ENCODE peak calls at places on chromosome 12, in six cellular contexts. X, Y, K, C, G and N are unnamed samples.

GRCh38 chr12:54232790-54233189 is 44.0 kb upstream of the SMUG1 start:
- DNase-seq in G (no peak), K (no peak), X (no peak), Y (no peak), C (no peak), N (no peak)

GRCh38 chr12:81162725-81163124 is 84.8 kb downstream of the ACSS3 start:
- DNase-seq in Y (no peak), G (no peak), X (no peak), C (no peak), K (no peak), N (no peak)

GRCh38 chr12:115872919-115873357 is 404.6 kb downstream of the MED13L start:
- DNase-seq in G (no peak), K (no peak), Y (peak; percentile 70), X (peak; percentile 91), C (peak; percentile 16), N (no peak)

GRCh38 chr12:91099836-91100235 is 11.5 kb downstream of the LUM start:
- DNase-seq in G (no peak), C (no peak), K (no peak), Y (no peak), X (no peak), N (no peak)

GRCh38 chr12:99870085-99870484 is 114.7 kb downstream of the ANKS1B start:
- DNase-seq in X (no peak), Y (no peak), K (no peak), G (no peak), C (no peak), N (no peak)

GRCh38 chr12:43675048-43675904 is 83.3 kb downstream of the PUS7L start:
- DNase-seq in G (no peak), Y (no peak), C (no peak), K (no peak), X (no peak), N (no peak)

GRCh38 chr12:128474916-128475315 is 207.9 kb downstream of the TMEM132C start:
- DNase-seq in G (no peak), C (no peak), K (no peak), X (no peak), Y (no peak), N (no peak)

GRCh38 chr12:85441740-85442139 is 161.7 kb downstream of the ALX1 start:
- DNase-seq in X (no peak), K (no peak), C (peak; percentile 9), Y (no peak), G (no peak), N (no peak)

GRCh38 chr12:49129332-49130150 is 1.7 kb downstream of the TUBA1B start:
- DNase-seq in Y (no peak), K (no peak), X (no peak), G (no peak), C (no peak), N (no peak)

GRCh38 chr12:128872303-128872702 is 19.0 kb downstream of the GLT1D1 start:
- DNase-seq in K (no peak), Y (no peak), C (no peak), X (no peak), G (no peak), N (no peak)

GRCh38 chr12:100268835-100269564 is 2.0 kb downstream of the SCYL2 start:
- DNase-seq in Y (no peak), C (no peak), X (no peak), G (no peak), K (no peak), N (no peak)

GRCh38 chr12:132804426-132804861 is 24.2 kb downstream of the GOLGA3 start:
- DNase-seq in Y (peak; percentile 68), G (peak; percentile 28), C (no peak), X (peak; percentile 57), K (no peak), N (no peak)

GRCh38 chr12:27534765-27535161 is 10.8 kb downstream of the PPFIBP1 start:
- DNase-seq in K (no peak), G (no peak), Y (no peak), C (no peak), X (no peak), N (no peak)

GRCh38 chr12:58924652-58925051 is 4.3 kb upstream of the LRIG3 start:
- DNase-seq in Y (no peak), C (no peak), K (no peak), G (no peak), X (no peak), N (no peak)

GRCh38 chr12:41552507-41553047 is 364.5 kb downstream of the PDZRN4 start:
- DNase-seq in C (no peak), Y (no peak), X (no peak), G (no peak), K (no peak), N (no peak)
- TF ChIP-seq EP300 in C (no peak), Y (no peak), X (no peak), G (no peak), K (no peak), N (no peak)

DNA sequence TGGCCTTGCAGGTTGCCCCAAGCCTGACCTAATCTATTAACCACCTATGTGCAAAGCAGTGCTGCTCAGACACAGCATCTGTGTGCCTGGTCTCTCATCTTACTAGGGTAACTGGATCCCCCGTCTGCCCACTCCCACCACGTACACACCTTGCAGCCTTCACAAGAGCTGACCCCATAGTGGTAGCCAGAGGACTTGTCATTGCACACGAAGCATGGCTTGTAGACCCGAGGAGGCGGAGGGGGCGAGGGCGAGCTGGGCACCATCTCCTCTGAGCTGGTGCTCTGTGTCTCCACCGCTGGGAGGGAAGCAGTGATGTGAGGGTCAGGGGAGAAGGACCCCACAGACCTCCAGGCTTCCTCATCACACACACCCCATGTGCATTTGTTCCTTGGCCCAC is 8.4 kb upstream of the ITGB7 start:
- DNase-seq in C (no peak), G (no peak), K (no peak), Y (no peak), X (no peak), N (no peak)
- TF ChIP-seq EP300 in C (no peak), G (no peak), K (no peak), Y (no peak), X (no peak), N (no peak)

GRCh38 chr12:87270894-87271293 is 758.3 kb downstream of the C12orf50 start:
- DNase-seq in K (no peak), C (no peak), X (no peak), G (no peak), Y (no peak), N (no peak)

GRCh38 chr12:87266305-87266704 is 762.9 kb downstream of the C12orf50 start:
- DNase-seq in K (no peak), Y (no peak), G (no peak), C (peak; percentile 1), X (no peak), N (no peak)
- TF ChIP-seq EP300 in K (no peak), Y (no peak), G (no peak), C (no peak), X (no peak), N (no peak)

DNA sequence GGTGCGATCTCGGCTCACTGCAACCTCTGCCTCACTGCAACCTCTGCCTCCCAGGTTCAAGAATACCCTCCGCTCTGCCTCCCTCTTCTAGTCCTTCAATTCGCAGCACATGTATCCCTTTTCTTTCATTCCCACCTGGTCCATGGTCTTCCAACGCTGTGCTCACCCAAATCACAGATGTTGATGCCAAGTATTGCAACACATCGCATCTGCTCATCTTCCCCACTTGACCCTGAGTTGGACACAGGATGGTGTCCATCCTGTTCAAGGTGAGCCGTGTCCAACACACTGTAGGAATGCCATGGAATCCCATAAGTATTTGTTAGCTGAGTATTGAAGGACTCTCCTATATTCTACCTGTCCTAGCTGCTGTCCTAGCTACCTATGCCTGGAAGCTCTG is 50.6 kb upstream of the ETV6 start:
- DNase-seq in X (no peak), C (no peak), G (no peak), K (no peak), Y (no peak), N (no peak)
- TF ChIP-seq EP300 in X (no peak), C (no peak), G (no peak), K (no peak), Y (no peak), N (no peak)

DNA sequence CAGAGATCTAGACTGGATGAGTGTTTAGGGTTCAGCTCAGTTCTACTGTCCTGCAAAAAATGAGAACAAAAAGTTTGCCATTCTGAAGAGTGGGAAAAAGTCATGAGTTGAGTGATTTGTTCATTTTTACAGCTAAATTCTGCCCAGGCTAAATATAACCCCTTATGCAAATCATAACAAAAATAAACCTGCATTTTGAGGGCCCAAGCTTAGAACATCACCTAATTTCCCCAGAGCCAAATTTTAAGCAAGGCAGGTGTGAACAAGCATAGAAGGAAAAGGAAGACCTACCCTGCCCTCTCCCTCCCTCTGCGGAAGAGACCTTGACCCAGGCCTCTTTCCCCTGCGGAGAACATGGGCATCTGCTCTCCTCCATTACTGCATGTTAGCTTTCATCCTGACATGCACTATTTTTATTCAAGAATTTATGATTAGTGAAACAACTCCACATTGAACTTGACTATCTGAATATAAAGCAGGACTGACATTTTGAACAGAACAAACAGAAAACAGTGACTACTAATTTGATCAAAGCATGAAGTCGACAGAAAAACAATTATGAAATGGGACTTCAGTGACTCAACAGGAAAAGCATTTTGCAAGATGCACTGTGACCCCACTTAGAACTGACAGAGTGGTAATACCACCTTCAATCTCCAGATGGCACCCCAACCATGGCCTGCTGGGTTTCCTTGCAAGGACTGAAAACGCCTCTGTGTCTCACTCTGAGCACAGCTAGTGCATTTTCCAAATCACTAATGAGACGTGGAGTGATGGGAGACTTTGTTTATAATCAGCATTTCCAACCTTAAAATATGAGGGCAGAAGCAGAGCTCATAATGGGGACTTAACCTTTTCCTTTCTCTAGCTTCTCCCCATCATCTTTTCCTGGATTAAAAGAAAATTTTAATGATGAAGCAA is 30.9 kb upstream of the SELPLG start:
- DNase-seq in Y (peak; percentile 84), C (peak; percentile 92), K (peak; percentile 86), X (peak; percentile 89), G (peak; percentile 79), N (peak; percentile 77)
- TF ChIP-seq EP300 in Y (no peak), C (no peak), K (no peak), X (no peak), G (peak; percentile 12), N (no peak)

DNA sequence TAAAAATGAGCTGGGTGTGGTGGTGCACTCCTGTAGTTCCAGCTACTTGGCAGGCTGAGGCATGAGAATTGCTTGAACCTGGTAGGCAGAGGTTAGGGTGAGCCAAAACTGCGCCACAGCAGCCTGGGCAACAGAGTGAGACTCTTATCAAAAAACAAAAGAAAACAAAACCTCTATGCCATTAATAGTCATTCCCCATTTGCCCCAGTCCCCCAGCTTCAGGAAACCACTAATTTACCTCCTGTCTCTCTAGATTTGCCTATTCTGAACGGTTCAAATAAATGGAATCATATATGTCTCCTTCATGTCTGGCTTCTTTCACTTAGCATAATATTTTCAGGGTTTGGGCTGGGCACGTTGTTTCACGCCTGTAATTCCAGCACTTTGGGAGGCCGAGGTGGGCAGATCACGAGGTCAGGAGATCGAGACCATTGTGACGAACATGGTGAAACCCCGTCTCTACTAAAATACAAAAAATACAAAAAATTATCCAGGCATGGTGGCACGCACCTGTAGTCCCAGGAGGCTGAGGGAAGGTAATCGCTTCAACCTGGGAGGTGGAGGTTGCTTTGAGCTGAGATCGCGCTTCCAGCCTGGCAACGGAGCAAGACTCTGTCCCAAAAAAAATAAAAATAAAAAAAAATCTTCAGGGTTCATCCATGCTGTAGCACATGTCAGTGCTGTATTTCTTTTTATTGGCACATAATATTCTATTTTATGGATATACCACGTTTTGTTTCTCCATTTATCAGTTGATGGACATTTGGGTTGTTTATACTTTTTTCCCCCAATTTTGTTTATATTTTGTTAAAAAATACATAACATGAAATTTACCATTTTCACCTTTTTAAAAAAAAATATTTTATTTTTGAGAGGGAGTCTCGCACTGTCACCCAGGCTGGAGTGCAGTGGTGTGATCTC is 31.9 kb downstream of the KNTC1 start:
- DNase-seq in C (no peak), X (no peak), K (no peak), G (no peak), Y (no peak), N (no peak)
- TF ChIP-seq EP300 in C (no peak), X (no peak), K (no peak), G (no peak), Y (no peak), N (no peak)